ENCODE peak calls at places on chromosome 10, in nine cellular contexts. N is renal cortical epithelial cell; P is mucosa of descending colon; A is esophagus squamous epithelium; B is activated CD8-positive, alpha-beta memory T cell treated with anti-CD3 and anti-CD28 coated beads, Interleukin-2, amount 50 U/mL, for 48 hours; X is cardiac muscle cell; H is LoVo; U is neural crest cell; G is cardiac fibroblast. V is an unnamed sample.

GRCh38 chr10:70052462-70053211 is at the start of gene MACROH2A2:
- DNase-seq in N (peak), P (peak), A (no peak), B (peak), X (peak), H (no peak), U (peak), G (peak), V (peak)

GRCh38 chr10:67815571-67816059 is 22.4 kb downstream of the DNAJC12 start:
- DNase-seq in N (peak), P (no peak), A (no peak), B (no peak), X (peak), H (peak), U (no peak), G (peak), V (no peak)

GRCh38 chr10:23155166-23155565 is 36.9 kb upstream of the PTF1A start:
- DNase-seq in N (peak), P (no peak), A (no peak), B (no peak), X (peak), H (no peak), U (no peak), G (peak), V (no peak)

GRCh38 chr10:24008164-24009066 is 200.5 kb upstream of the KIAA1217 start:
- DNase-seq in N (peak), P (no peak), A (no peak), B (no peak), X (peak), H (peak), U (no peak), G (peak), V (no peak)

GRCh38 chr10:44012921-44013320 is 364.2 kb upstream of the ZNF32 start:
- DNase-seq in N (no peak), P (no peak), A (no peak), B (no peak), X (no peak), H (no peak), U (no peak), G (no peak), V (no peak)

GRCh38 chr10:42769653-42770052 is 12.9 kb upstream of the BMS1 start:
- DNase-seq in N (no peak), P (peak), A (no peak), B (no peak), X (no peak), H (peak), U (no peak), G (no peak), V (no peak)

GRCh38 chr10:89946106-89946505 is 244.7 kb downstream of the KIF20B start:
- DNase-seq in N (peak), P (no peak), A (no peak), B (no peak), X (peak), H (no peak), U (no peak), G (peak), V (no peak)

GRCh38 chr10:59779656-59780521 is 26.6 kb upstream of the MRLN start:
- DNase-seq in N (no peak), P (no peak), A (no peak), B (no peak), X (no peak), H (no peak), U (no peak), G (no peak), V (no peak)

GRCh38 chr10:118017850-118018249 is 28.9 kb downstream of the RAB11FIP2 start:
- DNase-seq in N (peak), P (no peak), A (no peak), B (no peak), X (no peak), H (no peak), U (no peak), G (no peak), V (no peak)

GRCh38 chr10:71268751-71269150 is 50.3 kb upstream of the SLC29A3 start:
- DNase-seq in N (no peak), P (no peak), A (no peak), B (no peak), X (no peak), H (no peak), U (no peak), G (no peak), V (peak)

GRCh38 chr10:130171196-130171595 is 35.0 kb downstream of the GLRX3 start:
- DNase-seq in N (no peak), P (no peak), A (no peak), B (no peak), X (no peak), H (no peak), U (no peak), G (no peak), V (no peak)

GRCh38 chr10:120948889-120949382 is 97.8 kb downstream of the WDR11 start:
- DNase-seq in N (peak), P (peak), A (no peak), B (peak), X (peak), H (peak), U (peak), G (peak), V (peak)

V was measured in hepatic stellate cell.